ENCODE peak calls at places on chromosomes 1 and 21, in ten cellular contexts. P, I, Q, J, X, E, H, K, G and Y are unnamed samples.

GRCh38 chr1:77605246-77606026 is 77.0 kb downstream of the ZZZ3 start:
- DNase-seq in X (no peak), I (peak), K (peak), Q (no peak), J (no peak), P (no peak), E (peak), H (no peak), G (peak), Y (peak)

GRCh38 chr1:224175615-224176014 is 7.4 kb upstream of the DEGS1 start:
- DNase-seq in H (no peak), I (no peak), G (peak), J (no peak), X (no peak), E (no peak), Q (no peak), K (peak), P (peak), Y (peak)

GRCh38 chr1:167230437-167230836 is 9.8 kb downstream of the POU2F1 start:
- DNase-seq in J (no peak), G (no peak), E (no peak), K (no peak), X (no peak), P (no peak), Q (no peak), I (no peak), H (no peak), Y (no peak)

GRCh38 chr1:167474191-167474641 is 44.1 kb downstream of the CD247 start:
- DNase-seq in H (no peak), Q (no peak), J (peak), X (no peak), E (no peak), G (no peak), K (no peak), I (no peak), P (no peak), Y (no peak)

GRCh38 chr1:7407980-7408770 is 362.9 kb upstream of the VAMP3 start:
- DNase-seq in J (no peak), X (no peak), I (no peak), G (peak), H (no peak), K (no peak), Q (no peak), E (no peak), P (no peak), Y (no peak)

GRCh38 chr1:57079454-57080157 is 113.8 kb upstream of the C8B start:
- DNase-seq in E (no peak), J (no peak), H (no peak), X (no peak), P (peak), K (no peak), G (no peak), Q (no peak), I (no peak), Y (no peak)

GRCh38 chr1:81840805-81841204 is 40.1 kb downstream of the ADGRL2 start:
- DNase-seq in I (no peak), X (no peak), G (no peak), Q (no peak), K (no peak), H (no peak), P (no peak), J (no peak), E (no peak), Y (no peak)

GRCh38 chr1:30879940-30880339 is 28.6 kb downstream of the SDC3 start:
- DNase-seq in P (no peak), E (no peak), X (no peak), G (no peak), K (no peak), I (no peak), H (no peak), Q (no peak), J (no peak), Y (no peak)

GRCh38 chr21:42764443-42764760 is 111.0 kb downstream of the PDE9A start:
- DNase-seq in E (no peak), G (no peak), H (no peak), Q (no peak), X (no peak), P (no peak), K (no peak), J (no peak), I (no peak), Y (no peak)

GRCh38 chr1:31689821-31690220 is 14.0 kb downstream of the COL16A1 start:
- DNase-seq in K (no peak), I (peak), G (no peak), P (peak), H (no peak), J (no peak), E (peak), Q (no peak), X (no peak), Y (peak)

GRCh38 chr1:97781762-97782337 is 139.0 kb downstream of the DPYD start:
- DNase-seq in G (no peak), H (peak), Q (no peak), X (no peak), E (no peak), J (no peak), I (no peak), P (no peak), K (no peak), Y (no peak)

GRCh38 chr1:202561240-202561639 is 149.0 kb downstream of the SYT2 start:
- DNase-seq in I (no peak), H (no peak), P (no peak), X (no peak), K (no peak), G (no peak), J (no peak), Q (no peak), E (no peak), Y (no peak)

GRCh38 chr1:202563818-202564217 is 146.4 kb downstream of the SYT2 start:
- DNase-seq in J (no peak), E (no peak), P (no peak), X (no peak), K (no peak), H (no peak), I (no peak), G (no peak), Q (no peak), Y (no peak)

GRCh38 chr1:202562443-202563060 is 147.7 kb downstream of the SYT2 start:
- DNase-seq in I (no peak), J (no peak), X (no peak), K (no peak), Q (no peak), H (no peak), E (no peak), G (no peak), P (no peak), Y (no peak)

GRCh38 chr1:202564958-202565497 is 145.2 kb downstream of the SYT2 start:
- DNase-seq in G (no peak), I (no peak), P (no peak), X (no peak), H (peak), E (no peak), Q (no peak), K (no peak), J (no peak), Y (no peak)

GRCh38 chr1:202561726-202562442 is 148.4 kb downstream of the SYT2 start:
- DNase-seq in H (peak), Q (no peak), P (no peak), X (no peak), J (no peak), I (no peak), K (no peak), G (no peak), E (no peak), Y (no peak)
- TF ChIP-seq CTCF in H (no peak), Q (no peak), P (no peak), X (no peak), J (no peak), I (peak), K (no peak), G (peak), E (peak), Y (no peak)

DNA sequence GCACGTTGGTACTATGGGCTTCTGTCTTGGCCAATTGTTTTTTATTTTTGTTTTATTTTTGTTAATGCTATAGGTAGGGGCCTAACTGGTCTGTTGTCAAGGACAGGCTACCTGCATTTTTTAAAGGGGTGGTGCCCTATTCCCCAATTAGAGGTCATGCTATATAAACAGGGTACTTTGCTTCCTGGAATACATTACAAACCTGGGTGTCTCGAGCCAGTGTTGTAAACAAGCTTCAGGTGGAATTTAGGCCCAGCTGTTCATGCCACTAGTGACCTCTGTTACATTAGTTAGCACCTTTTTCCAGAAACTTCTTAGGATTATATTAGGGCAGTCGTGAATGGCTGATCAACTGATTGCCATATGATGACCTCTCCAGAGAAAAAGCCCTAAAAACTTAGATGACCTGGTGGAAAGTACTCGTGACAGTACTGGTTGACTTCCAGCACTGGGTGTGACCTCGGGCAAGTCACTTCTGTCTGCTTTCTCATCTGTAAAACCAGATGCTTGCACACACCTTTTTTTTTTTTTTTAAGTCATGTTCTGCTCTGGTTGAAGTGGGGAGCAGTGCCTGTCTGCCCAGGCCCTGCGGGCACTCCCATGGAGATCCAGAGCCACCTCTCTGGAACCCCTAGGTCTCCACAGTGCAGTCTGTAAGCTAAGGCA is 46.5 kb downstream of the ELK4 start:
- DNase-seq in I (no peak), X (no peak), Q (no peak), G (no peak), P (no peak), J (no peak), H (no peak), K (no peak), E (no peak), Y (no peak)
- TF ChIP-seq CTCF in I (no peak), X (no peak), Q (peak), G (no peak), P (no peak), J (no peak), H (no peak), K (no peak), E (no peak), Y (no peak)

GRCh38 chr21:39347537-39347936 is 1.4 kb downstream of the HMGN1 start:
- DNase-seq in I (no peak), H (no peak), J (no peak), Q (no peak), G (no peak), E (no peak), K (no peak), P (no peak), X (no peak), Y (no peak)
- TF ChIP-seq CTCF in I (no peak), H (no peak), J (no peak), Q (no peak), G (no peak), E (no peak), K (no peak), P (no peak), X (no peak), Y (no peak)

DNA sequence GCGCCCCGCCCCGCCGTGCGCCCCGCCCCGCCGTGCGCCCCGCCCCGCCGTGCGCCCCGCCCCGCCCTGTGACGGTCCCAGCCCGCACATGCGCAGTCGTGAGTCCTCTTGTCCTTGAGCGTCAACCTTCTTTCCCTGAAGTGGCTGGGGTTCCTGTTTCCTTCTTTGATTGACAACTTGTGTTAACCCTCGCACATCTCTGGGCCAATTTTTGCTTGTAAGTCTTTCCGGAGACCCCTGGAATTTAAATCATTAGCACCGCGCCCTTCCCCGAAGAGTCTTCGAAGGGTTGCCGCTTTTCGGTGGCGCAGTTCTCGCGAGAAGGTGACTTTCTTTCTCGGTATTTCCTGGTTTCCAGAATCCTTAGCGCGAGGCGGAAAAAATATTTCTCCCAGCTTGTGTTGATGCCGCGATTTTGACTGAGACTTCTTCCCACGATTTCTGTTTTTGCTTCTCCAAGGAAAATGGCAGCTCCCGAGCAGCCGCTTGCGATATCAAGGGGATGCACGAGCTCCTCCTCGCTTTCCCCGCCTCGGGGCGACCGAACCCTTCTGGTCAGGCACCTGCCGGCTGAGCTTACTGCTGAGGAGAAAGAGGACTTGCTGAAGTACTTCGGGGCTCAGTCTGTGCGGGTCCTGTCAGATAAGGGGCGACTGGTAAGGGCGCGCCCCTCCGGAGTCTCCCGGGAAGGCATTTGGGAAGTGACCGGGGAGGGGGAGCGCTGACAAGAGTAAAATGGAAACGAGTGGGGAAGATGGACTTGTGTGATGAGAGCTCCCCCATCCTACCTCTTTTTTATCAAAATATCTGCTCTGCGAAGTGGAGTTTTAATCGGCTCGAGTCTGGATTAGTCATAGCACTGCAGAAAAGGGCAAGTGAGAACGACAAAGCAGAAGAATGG is at the start of gene RNPC3:
- DNase-seq in I (peak), Q (peak), J (peak), E (peak), H (peak), X (peak), G (peak), K (peak), P (peak), Y (peak)
- TF ChIP-seq CTCF in I (no peak), Q (peak), J (no peak), E (peak), H (peak), X (no peak), G (no peak), K (no peak), P (no peak), Y (peak)

GRCh38 chr1:43980255-43981134 is 1.5 kb downstream of the B4GALT2 start:
- DNase-seq in E (no peak), Q (no peak), H (no peak), G (no peak), X (no peak), K (no peak), P (no peak), I (no peak), J (no peak), Y (no peak)

GRCh38 chr1:43979261-43979527 is 184 bp downstream of the B4GALT2 start:
- DNase-seq in P (no peak), H (no peak), X (no peak), E (no peak), I (no peak), K (no peak), J (no peak), G (no peak), Q (no peak), Y (no peak)

GRCh38 chr1:43978551-43979260 is at the start of gene B4GALT2:
- DNase-seq in P (no peak), K (peak), Q (no peak), I (no peak), J (no peak), E (no peak), X (peak), H (peak), G (no peak), Y (no peak)

GRCh38 chr1:43981135-43981491 is 2.1 kb downstream of the B4GALT2 start:
- DNase-seq in P (no peak), X (no peak), E (no peak), H (no peak), J (no peak), G (no peak), Q (no peak), K (no peak), I (no peak), Y (no peak)

GRCh38 chr1:43979528-43980254 is 681 bp downstream of the B4GALT2 start:
- DNase-seq in K (peak), Q (no peak), P (peak), H (peak), X (no peak), I (no peak), J (no peak), G (peak), E (peak), Y (peak)
- TF ChIP-seq CTCF in K (no peak), Q (no peak), P (no peak), H (no peak), X (no peak), I (no peak), J (no peak), G (no peak), E (no peak), Y (no peak)

GRCh38 chr1:36306210-36306901 is at the start of gene SH3D21:
- DNase-seq in E (peak), X (peak), H (peak), Q (peak), I (no peak), P (peak), J (peak), G (peak), K (peak), Y (no peak)
- TF ChIP-seq CTCF in E (peak), X (no peak), H (peak), Q (peak), I (no peak), P (peak), J (peak), G (no peak), K (no peak), Y (peak)

DNA sequence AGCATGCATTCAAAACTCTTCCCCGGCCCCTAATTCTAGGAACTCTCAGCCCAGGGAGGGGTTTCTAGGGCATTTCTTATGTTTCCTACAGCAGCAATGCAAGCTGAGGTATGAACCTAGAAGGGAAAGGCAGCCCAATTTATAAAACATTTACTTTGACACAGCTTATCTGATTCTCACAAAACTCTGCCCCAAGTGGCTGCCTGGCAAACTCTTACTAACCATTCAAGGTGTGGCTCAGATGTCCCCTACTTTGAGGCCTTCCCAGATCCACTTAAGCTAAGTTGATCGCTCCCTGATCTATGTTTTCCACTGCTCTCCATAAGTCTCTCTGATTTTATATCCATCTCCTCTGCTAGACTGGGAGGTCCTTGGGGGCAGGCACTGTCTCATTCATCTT is 35.4 kb downstream of the AK2 start:
- DNase-seq in E (no peak), H (no peak), G (no peak), I (no peak), Q (peak), K (no peak), J (no peak), P (peak), X (no peak), Y (no peak)
- TF ChIP-seq CTCF in E (no peak), H (peak), G (no peak), I (no peak), Q (peak), K (no peak), J (no peak), P (no peak), X (no peak), Y (peak)

GRCh38 chr1:93980320-93980744 is 71.1 kb upstream of the GCLM start:
- DNase-seq in E (no peak), I (no peak), Q (peak), K (no peak), H (peak), X (no peak), J (no peak), P (no peak), G (no peak), Y (no peak)
- TF ChIP-seq CTCF in E (peak), I (peak), Q (peak), K (no peak), H (peak), X (no peak), J (no peak), P (peak), G (no peak), Y (peak)